ENCODE peak calls at places on chromosomes 4 and X, in ten cellular contexts. H is progenitor cell of endocrine pancreas; N is activated naive CD4-positive, alpha-beta T cell treated with Interleukin-2 at 50 U/mL for 16 hours; C is NCI-H446; Y is WTC11; U is germinal center; V is AML-193; T is right cardiac atrium; Q is T follicular helper cell; D is HTR-8/SVneo. B is an unnamed sample.
A peak's percentile ranks its signal among the peaks of the same experiment; 100 is the strongest.

GRCh38 chrX:136666088-136666487 is 18.1 kb downstream of the CD40LG start:
- DNase-seq in H (no peak), V (no peak), C (no peak), T (no peak), D (no peak), Q (no peak), N (no peak), Y (no peak), U (peak; percentile 10), B (no peak)

GRCh38 chr4:181896609-181897008 is 346.6 kb upstream of the TENM3 start:
- DNase-seq in T (no peak), N (no peak), D (no peak), Y (no peak), Q (no peak), U (no peak), C (no peak), H (no peak), V (no peak), B (no peak)

GRCh38 chrX:112696506-112696905 is 16.8 kb upstream of the LHFPL1 start:
- DNase-seq in C (no peak), D (no peak), U (no peak), H (no peak), V (no peak), Q (no peak), Y (no peak), N (no peak), T (no peak), B (no peak)

GRCh38 chrX:29726811-29727210 is 488.6 kb upstream of the MAGEB2 start:
- DNase-seq in N (no peak), T (no peak), Q (no peak), V (no peak), C (no peak), H (no peak), U (no peak), D (no peak), Y (no peak), B (no peak)

GRCh38 chr4:7055111-7055989 is 12.2 kb downstream of the TADA2B start:
- DNase-seq in V (no peak), D (no peak), U (no peak), Y (no peak), T (no peak), Q (no peak), C (no peak), N (no peak), H (no peak), B (no peak)

GRCh38 chr4:1216869-1217294 is 32.0 kb downstream of the CTBP1 start:
- DNase-seq in V (no peak), T (peak; percentile 83), N (peak; percentile 60), C (no peak), Y (no peak), Q (peak; percentile 53), D (no peak), H (no peak), U (peak; percentile 72), B (no peak)

GRCh38 chr4:110062166-110062565 is 136.2 kb downstream of the ELOVL6 start:
- DNase-seq in U (no peak), H (no peak), N (no peak), T (no peak), V (no peak), C (no peak), D (no peak), Y (no peak), Q (no peak), B (no peak)

GRCh38 chr4:30380404-30380998 is 339.7 kb upstream of the PCDH7 start:
- DNase-seq in T (no peak), Q (no peak), U (no peak), C (peak; percentile 68), Y (peak; percentile 76), D (peak; percentile 33), H (no peak), V (peak; percentile 42), N (no peak), B (peak; percentile 70)

GRCh38 chr4:98260047-98260578 is 1.1 kb upstream of the RAP1GDS1 start:
- DNase-seq in D (peak; percentile 11), H (peak; percentile 56), V (no peak), C (peak; percentile 32), Q (no peak), N (no peak), Y (peak; percentile 56), U (peak; percentile 26), T (peak; percentile 82), B (peak; percentile 67)

GRCh38 chr4:186596850-186597390 is 41.6 kb upstream of the MTNR1A start:
- DNase-seq in H (no peak), N (no peak), Y (no peak), T (peak; percentile 41), D (no peak), Q (no peak), U (no peak), V (no peak), C (no peak), B (no peak)

B was measured in glutamatergic neuron.